ENCODE peak calls at places on chromosomes 4 and X, in ten cellular contexts. F, V, B, M, N, T, O, J, D and K are unnamed samples.

GRCh38 chrX:49287665-49288064 is 15.8 kb upstream of the GAGE10 start:
- DNase-seq in J (no peak), M (no peak), D (no peak), N (no peak), F (no peak), T (no peak), V (no peak), O (no peak), B (no peak), K (no peak)

GRCh38 chr4:72006576-72006975 is 25.2 kb upstream of the NPFFR2 start:
- DNase-seq in N (no peak), O (no peak), B (no peak), J (no peak), V (no peak), D (no peak), T (no peak), M (no peak), F (no peak), K (peak; percentile 31)

GRCh38 chrX:96721398-96721797 is 36.8 kb downstream of the DIAPH2 start:
- DNase-seq in J (no peak), O (no peak), N (no peak), F (peak; percentile 16), T (no peak), B (no peak), V (no peak), M (no peak), D (no peak), K (no peak)

GRCh38 chr4:128601992-128602695 is 207.4 kb upstream of the JADE1 start:
- DNase-seq in B (no peak), T (no peak), O (no peak), N (no peak), J (no peak), F (peak; percentile 13), M (no peak), D (peak; percentile 38), V (no peak), K (peak; percentile 29)

GRCh38 chr4:86441175-86441960 is 81.5 kb upstream of the MAPK10 start:
- DNase-seq in V (no peak), T (no peak), J (no peak), F (no peak), B (no peak), O (no peak), M (no peak), D (no peak), N (no peak), K (peak; percentile 67)

GRCh38 chr4:73021634-73022033 is 47.9 kb downstream of the COX18 start:
- DNase-seq in T (no peak), M (no peak), O (no peak), N (no peak), J (no peak), V (no peak), D (no peak), F (peak; percentile 67), B (no peak), K (peak; percentile 63)

GRCh38 chr4:13783800-13784411 is 156.4 kb upstream of the BOD1L1 start:
- DNase-seq in B (no peak), V (no peak), J (no peak), O (no peak), M (no peak), D (peak; percentile 92), N (no peak), F (peak; percentile 11), T (no peak), K (no peak)

GRCh38 chrX:2137882-2138281 is 362.9 kb downstream of the DHRSX start:
- DNase-seq in B (no peak), F (no peak), T (no peak), O (no peak), D (no peak), M (no peak), V (no peak), N (no peak), J (no peak), K (no peak)

GRCh38 chr4:185374027-185374426 is 21.7 kb downstream of the LRP2BP start:
- DNase-seq in J (no peak), B (no peak), O (no peak), N (no peak), M (no peak), V (no peak), T (no peak), D (no peak), F (no peak), K (no peak)

GRCh38 chr4:25172964-25173917 is 13.0 kb upstream of the SEPSECS start:
- DNase-seq in J (no peak), V (no peak), F (peak; percentile 62), M (no peak), B (no peak), T (no peak), N (no peak), O (no peak), D (no peak), K (peak; percentile 93)

GRCh38 chr4:52750819-52751348 is 341 bp downstream of the ERVMER34-1 start:
- DNase-seq in T (no peak), M (no peak), F (peak; percentile 56), D (no peak), N (no peak), V (no peak), J (no peak), B (no peak), O (no peak), K (peak; percentile 29)

GRCh38 chr4:122313001-122313400 is 65.8 kb upstream of the ADAD1 start:
- DNase-seq in M (no peak), O (no peak), N (no peak), V (no peak), D (no peak), B (no peak), J (no peak), F (no peak), T (no peak), K (peak; percentile 9)

GRCh38 chr4:70365479-70365878 is 4.9 kb downstream of the SMR3A start:
- DNase-seq in M (no peak), T (no peak), V (no peak), O (no peak), F (peak; percentile 6), B (no peak), D (no peak), N (no peak), J (no peak), K (peak; percentile 68)

GRCh38 chr4:89788243-89789072 is 48.5 kb downstream of the SNCA start:
- DNase-seq in D (no peak), O (no peak), T (no peak), J (no peak), B (no peak), N (no peak), V (no peak), M (no peak), F (no peak), K (peak; percentile 18)